ENCODE peak calls at places on chromosomes 12 and 14, in nine cellular contexts. M is testis, X is uterus, N is HCT116, R is A549, Z is Peyer's patch, W is thyroid gland, V is ovary, J is stomach. H is an unnamed sample.

GRCh38 chr14:74492413-74493342 is at the start of gene NPC2:
- DNase-seq in J (no peak), N (no peak), Z (no peak), X (no peak), M (no peak), R (no peak), W (no peak), V (no peak), H (peak; percentile 58)

GRCh38 chr12:5073838-5074237 is 30.2 kb downstream of the KCNA5 start:
- DNase-seq in M (no peak), N (peak; percentile 3), J (no peak), R (no peak), X (no peak), Z (no peak), V (no peak), W (no peak), H (peak; percentile 4)

GRCh38 chr12:6452245-6452731 is 446 bp downstream of the TAPBPL start:
- DNase-seq in R (no peak), X (peak; percentile 48), N (no peak), V (peak; percentile 47), M (peak; percentile 80), W (peak; percentile 86), J (peak; percentile 50), Z (peak; percentile 70), H (peak; percentile 65)

GRCh38 chr14:99579903-99580570 is 24.0 kb downstream of the CCDC85C start:
- DNase-seq in V (no peak), J (peak; percentile 75), R (peak; percentile 75), Z (peak; percentile 87), N (peak; percentile 47), M (no peak), X (no peak), W (peak; percentile 83), H (no peak)

GRCh38 chr14:85056228-85056627 is 473.7 kb upstream of the FLRT2 start:
- DNase-seq in V (no peak), Z (no peak), W (no peak), R (no peak), J (no peak), M (no peak), X (no peak), N (no peak), H (no peak)

GRCh38 chr12:104699489-104700194 is 242.9 kb downstream of the CHST11 start:
- DNase-seq in X (no peak), J (no peak), M (no peak), Z (no peak), N (no peak), V (no peak), W (no peak), R (no peak), H (no peak)

GRCh38 chr14:93977790-93978581 is 1.6 kb upstream of the ASB2 start:
- DNase-seq in R (no peak), M (no peak), W (no peak), X (no peak), N (no peak), V (no peak), J (no peak), Z (no peak), H (no peak)

GRCh38 chr14:64303471-64303917 is 9.3 kb upstream of the ESR2 start:
- DNase-seq in R (peak; percentile 82), V (no peak), N (peak; percentile 74), W (no peak), Z (no peak), X (no peak), M (no peak), J (no peak), H (peak; percentile 53)

GRCh38 chr14:105501504-105502291 is 10.7 kb downstream of the TEDC1 start:
- DNase-seq in N (no peak), Z (no peak), R (no peak), X (no peak), J (no peak), W (no peak), M (no peak), V (no peak), H (no peak)

GRCh38 chr12:81245918-81246611 is 168.2 kb downstream of the ACSS3 start:
- DNase-seq in X (peak; percentile 23), N (no peak), M (no peak), J (no peak), R (no peak), W (peak; percentile 14), Z (no peak), V (peak; percentile 8), H (no peak)

GRCh38 chr12:2796187-2796663 is 1.5 kb downstream of the FKBP4 start:
- DNase-seq in N (no peak), R (no peak), X (no peak), V (no peak), Z (no peak), J (no peak), W (no peak), M (no peak), H (no peak)

GRCh38 chr12:3091030-3091304 is 13.8 kb downstream of the TSPAN9 start:
- DNase-seq in V (no peak), M (no peak), X (no peak), N (no peak), R (no peak), J (no peak), Z (no peak), W (no peak), H (no peak)

GRCh38 chr14:53646925-53647324 is 309.7 kb downstream of the BMP4 start:
- DNase-seq in R (no peak), M (no peak), N (no peak), J (no peak), V (no peak), W (no peak), X (no peak), Z (no peak), H (no peak)

GRCh38 chr12:75699728-75700496 is 188.5 kb upstream of the KRR1 start:
- DNase-seq in M (no peak), J (no peak), N (no peak), W (no peak), X (no peak), V (no peak), Z (no peak), R (no peak), H (no peak)

GRCh38 chr12:42126963-42127362 is 17.7 kb downstream of the GXYLT1 start:
- DNase-seq in N (no peak), Z (no peak), M (no peak), J (no peak), X (no peak), R (no peak), V (no peak), W (no peak), H (no peak)

GRCh38 chr14:36768638-36769337 is 107.1 kb downstream of the PAX9 start:
- DNase-seq in V (no peak), Z (no peak), M (no peak), R (no peak), W (no peak), N (no peak), J (no peak), X (no peak), H (peak; percentile 33)

GRCh38 chr12:94208433-94208921 is 60.1 kb downstream of the PLXNC1 start:
- DNase-seq in M (peak; percentile 81), X (no peak), J (no peak), W (no peak), R (no peak), V (peak; percentile 18), N (no peak), Z (no peak), H (peak; percentile 88)
- TF ChIP-seq POLR2A in M (no peak), X (no peak), J (no peak), W (no peak), R (no peak), V (no peak), N (no peak), Z (no peak), H (no peak)

DNA sequence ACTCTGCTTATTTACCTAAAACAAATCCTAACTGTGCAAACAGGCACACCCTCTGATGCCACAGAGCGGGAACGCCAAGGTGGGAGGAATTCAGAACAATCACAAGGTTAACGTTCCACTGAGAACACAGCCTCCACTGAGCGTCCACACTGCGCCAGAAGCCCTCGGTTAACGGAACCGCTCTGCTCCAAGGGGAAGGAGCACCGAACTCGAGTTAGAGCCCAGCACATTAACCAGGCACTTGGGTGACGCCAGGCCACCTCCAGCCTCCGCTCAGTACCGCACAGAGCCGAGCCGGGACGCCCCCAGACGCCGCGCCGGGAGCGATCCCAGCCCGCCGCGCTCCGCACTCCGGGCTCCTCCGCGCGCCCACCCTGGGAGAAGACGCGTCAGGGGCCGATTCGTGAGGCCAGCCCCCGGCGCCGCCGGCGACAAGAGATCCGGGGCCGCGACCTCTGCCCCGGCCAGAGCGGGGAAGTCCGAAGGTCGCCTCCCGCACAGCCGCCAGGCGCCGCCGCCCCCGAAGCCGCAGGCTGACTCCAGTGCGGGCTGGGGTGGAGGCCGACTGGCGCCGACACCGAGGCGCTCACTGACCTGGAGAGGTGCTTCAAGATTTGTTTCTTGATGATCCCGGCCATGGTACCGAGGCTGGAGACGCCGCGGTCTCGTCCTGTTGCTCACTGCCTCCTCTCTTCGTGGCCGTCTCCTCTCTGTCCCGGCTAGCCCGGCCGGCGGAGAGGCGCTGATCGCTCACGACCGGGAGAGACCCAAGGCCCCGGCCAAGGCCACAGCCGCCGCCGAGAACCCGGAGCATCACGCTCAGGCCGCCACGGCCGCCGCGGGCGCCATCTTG is 450 bp downstream of the BLTP3B start:
- DNase-seq in V (peak; percentile 47), M (peak; percentile 63), X (peak; percentile 46), N (no peak), R (no peak), J (peak; percentile 75), Z (peak; percentile 73), W (peak; percentile 63), H (peak; percentile 72)
- TF ChIP-seq POLR2A in V (peak; percentile 78), M (no peak), X (peak; percentile 53), N (peak; percentile 78), R (peak; percentile 91), J (no peak), Z (peak; percentile 40), W (peak; percentile 85), H (peak; percentile 72)

DNA sequence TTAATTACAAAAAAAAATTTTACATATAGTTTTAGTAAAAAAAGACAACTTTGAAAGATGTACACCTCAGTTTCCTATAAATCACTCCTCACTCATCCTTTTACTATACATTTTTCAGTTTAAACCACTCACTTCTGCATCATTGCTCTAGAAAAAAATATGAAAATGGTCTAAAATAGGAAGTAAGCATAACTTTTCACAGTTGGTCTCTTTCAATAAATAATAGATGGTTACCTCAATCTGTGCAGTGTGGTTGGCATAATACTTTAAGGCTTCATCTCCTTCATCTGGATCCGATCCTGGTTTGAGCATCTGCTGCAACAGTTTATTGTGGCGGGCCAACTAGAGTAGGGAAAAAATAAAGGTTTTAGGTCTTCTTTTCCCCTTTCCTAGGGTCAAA is 247.9 kb downstream of the SSPN start:
- DNase-seq in V (no peak), R (no peak), N (no peak), W (no peak), X (no peak), J (no peak), M (no peak), Z (no peak), H (no peak)
- TF ChIP-seq POLR2A in V (no peak), R (no peak), N (no peak), W (no peak), X (no peak), J (no peak), M (no peak), Z (no peak), H (no peak)

GRCh38 chr12:57093412-57094193 is 4.7 kb downstream of the NAB2 start:
- DNase-seq in X (peak; percentile 94), V (peak; percentile 91), J (peak; percentile 55), M (peak; percentile 81), W (peak; percentile 55), R (peak; percentile 64), Z (peak; percentile 66), N (no peak), H (peak; percentile 60)
- TF ChIP-seq POLR2A in X (peak; percentile 16), V (no peak), J (no peak), M (no peak), W (no peak), R (no peak), Z (no peak), N (no peak), H (no peak)

GRCh38 chr12:57229634-57230380 is at the start of gene SHMT2:
- DNase-seq in M (peak; percentile 96), V (peak; percentile 95), X (peak; percentile 95), R (peak; percentile 99), J (peak; percentile 96), W (peak; percentile 95), Z (peak; percentile 89), N (peak; percentile 91), H (peak; percentile 97)
- TF ChIP-seq POLR2A in M (no peak), V (peak; percentile 38), X (peak; percentile 38), R (peak; percentile 54), J (no peak), W (peak; percentile 43), Z (no peak), N (peak; percentile 62), H (peak; percentile 82)

H was measured in erythroblast.